ENCODE peak calls at places on chromosome 19, in nine cellular contexts. R is A549, L is right atrium auricular region, T is lung, U is breast epithelium, A is adrenal gland, D is ovary, X is uterus, S is prostate gland. Q is an unnamed sample. For H3K4me1, the result is how much of the 10 kb centered on the place peaks cover.

GRCh38 chr19:38729653-38730469 is 14.4 kb downstream of the CAPN12 start:
- DNase-seq in R (peak), L (peak), T (peak), U (no peak), A (peak), D (peak), X (peak), S (peak), Q (peak)

GRCh38 chr19:14434543-14435319 is 1.6 kb downstream of the PKN1 start:
- DNase-seq in R (peak), L (peak), T (peak), U (no peak), A (peak), D (peak), X (peak), S (no peak), Q (peak)

GRCh38 chr19:44608391-44608821 is 5.0 kb upstream of the IGSF23 start:
- DNase-seq in R (no peak), L (no peak), T (no peak), U (no peak), A (no peak), D (no peak), X (no peak), S (no peak), Q (no peak)

GRCh38 chr19:55536366-55536765 is 567 bp downstream of the SBK2 start:
- DNase-seq in R (no peak), L (no peak), T (no peak), U (no peak), A (no peak), D (no peak), X (no peak), S (no peak), Q (no peak)

GRCh38 chr19:50820549-50821247 is 2.9 kb downstream of the KLK1 start:
- DNase-seq in R (no peak), L (no peak), T (no peak), U (no peak), A (no peak), D (no peak), X (no peak), S (no peak), Q (no peak)

GRCh38 chr19:34734601-34735103 is 609 bp downstream of the ZNF181 start:
- DNase-seq in R (no peak), L (no peak), T (no peak), U (no peak), A (no peak), D (no peak), X (no peak), S (no peak), Q (no peak)

GRCh38 chr19:41323430-41324125 is 13.6 kb downstream of the CCDC97 start:
- DNase-seq in R (peak), L (peak), T (no peak), U (no peak), A (peak), D (peak), X (peak), S (no peak), Q (peak)

GRCh38 chr19:48724796-48725753 is 5.5 kb upstream of the MAMSTR start:
- DNase-seq in R (peak), L (peak), T (no peak), U (no peak), A (peak), D (peak), X (peak), S (no peak), Q (no peak)

GRCh38 chr19:33763661-33764343 is 32.9 kb upstream of the KCTD15 start:
- DNase-seq in R (no peak), L (no peak), T (no peak), U (no peak), A (no peak), D (no peak), X (no peak), S (no peak), Q (no peak)

GRCh38 chr19:5665781-5666513 is 14.4 kb downstream of the MICOS13 start:
- DNase-seq in R (peak), L (no peak), T (no peak), U (no peak), A (no peak), D (no peak), X (no peak), S (no peak), Q (no peak)

GRCh38 chr19:49362926-49363264 is 679 bp upstream of the TEAD2 start:
- DNase-seq in R (no peak), L (no peak), T (peak), U (no peak), A (peak), D (peak), X (peak), S (peak), Q (peak)

GRCh38 chr19:48023011-48023410 is 20.9 kb downstream of the CABP5 start:
- DNase-seq in R (no peak), L (no peak), T (no peak), U (no peak), A (no peak), D (no peak), X (no peak), S (no peak), Q (no peak)

GRCh38 chr19:10104665-10105221 is 1.4 kb upstream of the PPAN start:
- DNase-seq in R (no peak), L (no peak), T (no peak), U (no peak), A (no peak), D (no peak), X (no peak), S (no peak), Q (no peak)

GRCh38 chr19:13044160-13044853 is 49.0 kb downstream of the NFIX start:
- DNase-seq in R (no peak), L (no peak), T (no peak), U (no peak), A (no peak), D (no peak), X (no peak), S (no peak), Q (no peak)

GRCh38 chr19:13037161-13037560 is 41.9 kb downstream of the NFIX start:
- DNase-seq in R (peak), L (no peak), T (no peak), U (no peak), A (no peak), D (no peak), X (no peak), S (no peak), Q (no peak)

GRCh38 chr19:27654266-27654990 is 1558.5 kb downstream of the UQCRFS1 start:
- DNase-seq in R (no peak), L (peak), T (no peak), U (no peak), A (no peak), D (no peak), X (no peak), S (no peak), Q (no peak)

GRCh38 chr19:5128251-5128931 is 159.5 kb downstream of the KDM4B start:
- DNase-seq in R (no peak), L (peak), T (no peak), U (no peak), A (peak), D (peak), X (peak), S (peak), Q (peak)

GRCh38 chr19:13964776-13965175 is 12.5 kb downstream of the DCAF15 start:
- DNase-seq in R (no peak), L (no peak), T (no peak), U (no peak), A (no peak), D (no peak), X (no peak), S (no peak), Q (no peak)

GRCh38 chr19:54399189-54399588 is 16.1 kb upstream of the TTYH1 start:
- DNase-seq in R (no peak), L (no peak), T (no peak), U (no peak), A (no peak), D (no peak), X (no peak), S (no peak), Q (no peak)

GRCh38 chr19:3458595-3459284 is 21.6 kb downstream of the SMIM24 start:
- DNase-seq in R (peak), L (no peak), T (no peak), U (no peak), A (peak), D (peak), X (peak), S (no peak), Q (peak)

GRCh38 chr19:7534531-7534980 is 961 bp upstream of the PNPLA6 start:
- DNase-seq in R (peak), L (peak), T (peak), U (no peak), A (peak), D (peak), X (peak), S (peak), Q (peak)

GRCh38 chr19:54464044-54464623 is 556 bp upstream of the LENG9 start:
- DNase-seq in R (peak), L (peak), T (peak), U (peak), A (peak), D (peak), X (peak), S (peak), Q (peak)

GRCh38 chr19:9645466-9645865 is 24.4 kb upstream of the ZNF561 start:
- DNase-seq in R (no peak), L (no peak), T (no peak), U (no peak), A (no peak), D (no peak), X (no peak), S (no peak), Q (no peak)

GRCh38 chr19:42471554-42472249 is 29.0 kb upstream of the CXCL17 start:
- DNase-seq in R (no peak), L (no peak), T (no peak), U (peak), A (no peak), D (no peak), X (no peak), S (peak), Q (no peak)

GRCh38 chr19:45506991-45507863 is at the start of gene VASP:
- DNase-seq in R (peak), L (peak), T (peak), U (peak), A (peak), D (peak), X (peak), S (peak), Q (peak)

GRCh38 chr19:3024870-3025515 is 4.1 kb downstream of the TLE2 start:
- DNase-seq in R (no peak), L (no peak), T (no peak), U (no peak), A (no peak), D (no peak), X (no peak), S (no peak), Q (no peak)

GRCh38 chr19:48123907-48124675 is 13.5 kb upstream of the PLA2G4C start:
- DNase-seq in R (peak), L (no peak), T (no peak), U (no peak), A (no peak), D (no peak), X (no peak), S (no peak), Q (no peak)

GRCh38 chr19:49924004-49924880 is 4.8 kb upstream of the ATF5 start:
- DNase-seq in R (no peak), L (no peak), T (no peak), U (no peak), A (no peak), D (no peak), X (no peak), S (no peak), Q (no peak)

GRCh38 chr19:31231181-31231580 is 118.1 kb downstream of the TSHZ3 start:
- DNase-seq in R (no peak), L (no peak), T (no peak), U (no peak), A (no peak), D (no peak), X (no peak), S (no peak), Q (no peak)

GRCh38 chr19:57978586-57979289 is 4.4 kb upstream of the C19orf18 start:
- DNase-seq in R (no peak), L (no peak), T (no peak), U (no peak), A (no peak), D (no peak), X (no peak), S (no peak), Q (no peak)

GRCh38 chr19:33405491-33406461 is 32.3 kb downstream of the CEBPG start:
- DNase-seq in R (no peak), L (no peak), T (no peak), U (no peak), A (no peak), D (no peak), X (peak), S (no peak), Q (peak)

GRCh38 chr19:43759515-43759914 is 4.8 kb upstream of the SMG9 start:
- DNase-seq in R (peak), L (no peak), T (no peak), U (no peak), A (peak), D (no peak), X (no peak), S (no peak), Q (no peak)

GRCh38 chr19:8629996-8630683 is at the start of gene NFILZ:
- DNase-seq in R (no peak), L (no peak), T (no peak), U (no peak), A (no peak), D (no peak), X (no peak), S (no peak), Q (no peak)

DNA sequence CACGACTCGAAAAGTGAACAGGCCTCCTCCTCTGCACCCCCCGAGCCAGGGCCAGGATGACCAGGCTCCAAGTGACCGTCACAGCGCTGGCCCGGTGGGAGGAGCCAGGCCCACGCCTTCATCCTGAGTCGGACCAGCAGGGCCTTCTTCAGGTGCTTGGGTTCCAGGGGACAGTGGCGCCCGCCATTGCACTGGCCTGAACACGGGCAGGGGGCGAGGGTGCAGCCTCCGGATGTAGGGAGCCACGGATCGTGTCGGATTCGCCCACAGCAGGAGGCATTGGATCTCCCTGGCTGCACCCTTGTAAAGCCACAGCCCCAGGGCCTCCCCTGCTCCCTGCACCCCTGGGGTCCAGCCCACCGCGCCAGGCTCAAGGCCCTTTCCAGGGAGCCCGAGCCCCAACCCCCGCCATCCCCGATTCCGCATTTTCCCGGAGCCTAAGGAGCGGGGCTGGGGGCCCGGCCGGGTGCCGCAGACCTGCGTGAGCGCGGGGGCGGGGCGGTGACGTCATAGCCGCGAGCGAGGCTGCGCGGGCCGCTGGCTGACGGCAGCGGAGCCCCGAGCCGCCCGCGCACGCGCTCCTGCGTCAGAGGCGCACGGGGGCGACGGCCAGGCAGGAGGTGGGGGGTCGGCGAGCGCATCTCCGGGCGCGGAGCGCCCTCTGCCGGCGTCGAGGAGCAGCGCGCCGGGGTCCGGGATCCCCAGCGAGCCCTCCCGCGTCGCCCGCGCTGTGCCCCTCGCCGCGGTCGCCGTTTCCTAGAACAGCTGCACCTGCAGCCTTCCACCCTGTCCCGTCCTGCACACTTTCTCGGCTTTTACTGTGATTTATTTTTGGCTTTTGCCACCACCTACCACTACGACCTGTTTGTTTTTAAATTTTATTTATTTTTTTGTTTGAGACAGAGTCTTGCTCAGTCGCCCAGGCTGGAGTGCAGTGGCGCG is 1.5 kb upstream of the ATP5F1D start:
- DNase-seq in R (peak), L (peak), T (peak), U (peak), A (peak), D (peak), X (peak), S (peak), Q (peak)
- H3K4me1 ChIP-seq in R (under half), L (under half), T (under half), U (under half), A (under half), D (under half), X (under half), S (under half), Q (under half)

GRCh38 chr19:1018393-1018792 is 2.5 kb downstream of the TMEM259 start:
- DNase-seq in R (no peak), L (no peak), T (no peak), U (no peak), A (no peak), D (no peak), X (no peak), S (no peak), Q (no peak)
- H3K27ac ChIP-seq in R (peak), L (no peak), T (no peak), U (no peak), A (no peak), D (no peak), X (no peak), S (no peak), Q (no peak)

GRCh38 chr19:40278361-40279045 is 6.6 kb downstream of the AKT2 start:
- DNase-seq in R (no peak), L (no peak), T (no peak), U (no peak), A (no peak), D (no peak), X (no peak), S (no peak), Q (no peak)

GRCh38 chr19:40280608-40281221 is 4.4 kb downstream of the AKT2 start:
- DNase-seq in R (no peak), L (no peak), T (peak), U (no peak), A (no peak), D (no peak), X (no peak), S (peak), Q (no peak)

GRCh38 chr19:40277356-40277755 is 7.8 kb downstream of the AKT2 start:
- DNase-seq in R (no peak), L (no peak), T (no peak), U (no peak), A (no peak), D (no peak), X (no peak), S (no peak), Q (peak)

GRCh38 chr19:40279761-40280607 is 5.2 kb downstream of the AKT2 start:
- DNase-seq in R (no peak), L (no peak), T (no peak), U (no peak), A (no peak), D (no peak), X (no peak), S (no peak), Q (no peak)

DNA sequence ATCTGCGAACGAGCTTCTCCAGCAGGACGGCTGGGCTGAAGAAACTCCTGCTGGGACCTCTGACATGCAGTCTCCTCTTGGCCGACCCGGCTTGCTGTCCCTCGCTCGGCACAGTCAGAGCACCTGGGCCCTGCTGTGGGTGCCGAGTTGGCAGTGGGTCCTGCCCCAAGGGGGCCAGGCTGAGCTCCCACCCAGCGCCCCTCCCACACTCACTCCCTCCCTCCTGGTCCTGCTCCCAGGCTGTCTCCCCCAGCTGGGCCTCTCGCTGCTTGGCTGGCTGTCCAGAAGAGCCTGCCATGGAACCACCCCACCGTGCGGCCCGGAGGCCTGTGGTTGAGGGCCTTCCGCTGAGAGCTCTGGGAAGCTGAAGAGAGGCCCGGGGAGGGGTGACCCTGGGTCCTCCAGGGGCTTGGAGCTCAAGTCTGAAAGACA is 6.0 kb downstream of the AKT2 start:
- DNase-seq in R (no peak), L (peak), T (no peak), U (no peak), A (no peak), D (peak), X (peak), S (no peak), Q (peak)
- H3K4me1 ChIP-seq in R (under half), L (under half), T (under half), U (under half), A (under half), D (half or more), X (under half), S (under half), Q (half or more)

GRCh38 chr19:40284251-40284500 is 969 bp downstream of the AKT2 start:
- DNase-seq in R (no peak), L (no peak), T (no peak), U (no peak), A (no peak), D (no peak), X (no peak), S (no peak), Q (no peak)

GRCh38 chr19:40282209-40282580 is 3.0 kb downstream of the AKT2 start:
- DNase-seq in R (no peak), L (no peak), T (no peak), U (no peak), A (no peak), D (no peak), X (no peak), S (no peak), Q (no peak)

GRCh38 chr19:40281381-40282208 is 3.5 kb downstream of the AKT2 start:
- DNase-seq in R (no peak), L (no peak), T (no peak), U (no peak), A (no peak), D (no peak), X (no peak), S (no peak), Q (no peak)

GRCh38 chr19:40283414-40284250 is 1.5 kb downstream of the AKT2 start:
- DNase-seq in R (no peak), L (no peak), T (no peak), U (no peak), A (peak), D (no peak), X (no peak), S (no peak), Q (no peak)

GRCh38 chr19:40282920-40283319 is 2.2 kb downstream of the AKT2 start:
- DNase-seq in R (no peak), L (no peak), T (no peak), U (no peak), A (no peak), D (no peak), X (no peak), S (no peak), Q (no peak)
- H3K27ac ChIP-seq in R (no peak), L (peak), T (peak), U (no peak), A (peak), D (no peak), X (no peak), S (no peak), Q (no peak)

GRCh38 chr19:11168568-11168967 is 13.0 kb upstream of the SPC24 start:
- DNase-seq in R (peak), L (no peak), T (no peak), U (no peak), A (no peak), D (no peak), X (no peak), S (no peak), Q (no peak)

GRCh38 chr19:11164879-11165406 is 9.4 kb upstream of the SPC24 start:
- DNase-seq in R (no peak), L (peak), T (peak), U (no peak), A (no peak), D (peak), X (peak), S (peak), Q (peak)

GRCh38 chr19:11164278-11164677 is 8.7 kb upstream of the SPC24 start:
- DNase-seq in R (no peak), L (no peak), T (no peak), U (no peak), A (no peak), D (no peak), X (no peak), S (no peak), Q (no peak)

GRCh38 chr19:11165486-11166030 is 10.0 kb upstream of the SPC24 start:
- DNase-seq in R (no peak), L (peak), T (no peak), U (no peak), A (no peak), D (no peak), X (no peak), S (no peak), Q (no peak)

GRCh38 chr19:11166281-11167142 is 10.9 kb upstream of the SPC24 start:
- DNase-seq in R (no peak), L (peak), T (no peak), U (no peak), A (no peak), D (peak), X (peak), S (no peak), Q (no peak)
- H3K4me1 ChIP-seq in R (under half), L (under half), T (under half), U (under half), A (under half), D (under half), X (under half), S (under half), Q (under half)

DNA sequence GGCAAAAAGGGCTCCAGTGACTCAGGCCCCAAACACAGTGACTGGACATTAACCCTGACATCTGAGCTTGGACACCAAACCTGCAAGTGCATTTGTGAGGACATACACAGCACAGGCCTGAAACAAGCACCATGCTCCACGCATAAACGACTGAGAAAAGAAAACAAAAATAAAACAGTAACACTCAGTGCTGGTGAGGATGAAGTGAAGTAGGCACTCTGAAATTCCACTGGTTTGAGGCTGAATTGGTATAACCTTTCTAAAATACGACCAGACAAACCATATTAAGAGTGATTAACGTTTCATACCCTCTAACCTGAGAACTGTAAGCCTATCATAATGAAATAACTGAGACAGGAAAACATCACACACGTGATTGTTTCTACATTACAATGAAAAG is 5.5 kb downstream of the SLC35E1 start:
- DNase-seq in R (no peak), L (no peak), T (no peak), U (no peak), A (no peak), D (no peak), X (no peak), S (no peak), Q (no peak)
- H3K27ac ChIP-seq in R (no peak), L (no peak), T (no peak), U (peak), A (no peak), D (no peak), X (peak), S (no peak), Q (no peak)

Q was measured in tibial artery.